ENCODE peak calls at places on chromosomes 11 and 22, in ten cellular contexts. N, K, P, S, X, Y, L, V, H and J are unnamed samples.

GRCh38 chr22:35961480-35961902 is 67.1 kb downstream of the RBFOX2 start:
- DNase-seq in N (no peak), K (no peak), P (peak; percentile 96), S (no peak), X (peak; percentile 57), Y (peak; percentile 68), L (no peak), V (peak; percentile 58), H (no peak), J (no peak)

GRCh38 chr11:35313066-35313765 is 106.1 kb downstream of the SLC1A2 start:
- DNase-seq in N (no peak), K (no peak), P (no peak), S (peak; percentile 54), X (no peak), Y (no peak), L (peak; percentile 58), V (no peak), H (peak; percentile 65), J (no peak)

GRCh38 chr11:79493555-79494171 is 52.8 kb upstream of the TENM4 start:
- DNase-seq in N (peak; percentile 83), K (peak; percentile 47), P (peak; percentile 97), S (peak; percentile 52), X (peak; percentile 89), Y (peak; percentile 70), L (peak; percentile 55), V (peak; percentile 85), H (peak; percentile 94), J (peak; percentile 19)

GRCh38 chr11:6233984-6234313 is 487 bp downstream of the FHIP1B start:
- DNase-seq in N (no peak), K (no peak), P (no peak), S (no peak), X (no peak), Y (peak; percentile 49), L (peak; percentile 8), V (no peak), H (no peak), J (no peak)

GRCh38 chr11:32087602-32088001 is 3.3 kb upstream of the RCN1 start:
- DNase-seq in N (peak; percentile 4), K (no peak), P (no peak), S (no peak), X (no peak), Y (peak; percentile 55), L (peak; percentile 7), V (no peak), H (no peak), J (no peak)

GRCh38 chr11:105610796-105611361 is 1.0 kb downstream of the GRIA4 start:
- DNase-seq in N (no peak), K (no peak), P (no peak), S (no peak), X (no peak), Y (no peak), L (no peak), V (no peak), H (no peak), J (no peak)

GRCh38 chr22:50606126-50606525 is 5.5 kb downstream of the MAPK8IP2 start:
- DNase-seq in N (no peak), K (no peak), P (no peak), S (no peak), X (no peak), Y (no peak), L (no peak), V (no peak), H (no peak), J (no peak)

GRCh38 chr11:26792956-26793355 is 71.1 kb upstream of the SLC5A12 start:
- DNase-seq in N (no peak), K (no peak), P (no peak), S (no peak), X (no peak), Y (no peak), L (no peak), V (no peak), H (no peak), J (no peak)

GRCh38 chr11:117722074-117722473 is 74.9 kb downstream of the DSCAML1 start:
- DNase-seq in N (no peak), K (no peak), P (no peak), S (no peak), X (peak; percentile 23), Y (no peak), L (no peak), V (no peak), H (no peak), J (no peak)

GRCh38 chr11:63931876-63932275 is 6.9 kb upstream of the NAA40 start:
- DNase-seq in N (no peak), K (no peak), P (no peak), S (no peak), X (no peak), Y (no peak), L (no peak), V (no peak), H (no peak), J (no peak)

GRCh38 chr11:116601734-116602636 is 170.8 kb downstream of the BUD13 start:
- DNase-seq in N (no peak), K (no peak), P (no peak), S (no peak), X (no peak), Y (peak; percentile 36), L (no peak), V (no peak), H (no peak), J (no peak)

GRCh38 chr11:114724916-114725524 is 46.7 kb downstream of the NXPE2 start:
- DNase-seq in N (no peak), K (no peak), P (no peak), S (no peak), X (no peak), Y (no peak), L (no peak), V (no peak), H (no peak), J (no peak)

GRCh38 chr22:49239264-49240015 is 588.2 kb downstream of the BRD1 start:
- DNase-seq in N (no peak), K (no peak), P (no peak), S (no peak), X (no peak), Y (no peak), L (no peak), V (no peak), H (no peak), J (no peak)

GRCh38 chr22:49237279-49237678 is 590.4 kb downstream of the BRD1 start:
- DNase-seq in N (no peak), K (no peak), P (no peak), S (no peak), X (no peak), Y (no peak), L (no peak), V (no peak), H (no peak), J (no peak)

GRCh38 chr22:49236541-49237075 is 591.1 kb downstream of the BRD1 start:
- DNase-seq in N (no peak), K (no peak), P (no peak), S (no peak), X (no peak), Y (no peak), L (no peak), V (no peak), H (no peak), J (no peak)

GRCh38 chr22:49238181-49239141 is 589.2 kb downstream of the BRD1 start:
- DNase-seq in N (no peak), K (no peak), P (no peak), S (no peak), X (no peak), Y (no peak), L (no peak), V (no peak), H (no peak), J (no peak)

DNA sequence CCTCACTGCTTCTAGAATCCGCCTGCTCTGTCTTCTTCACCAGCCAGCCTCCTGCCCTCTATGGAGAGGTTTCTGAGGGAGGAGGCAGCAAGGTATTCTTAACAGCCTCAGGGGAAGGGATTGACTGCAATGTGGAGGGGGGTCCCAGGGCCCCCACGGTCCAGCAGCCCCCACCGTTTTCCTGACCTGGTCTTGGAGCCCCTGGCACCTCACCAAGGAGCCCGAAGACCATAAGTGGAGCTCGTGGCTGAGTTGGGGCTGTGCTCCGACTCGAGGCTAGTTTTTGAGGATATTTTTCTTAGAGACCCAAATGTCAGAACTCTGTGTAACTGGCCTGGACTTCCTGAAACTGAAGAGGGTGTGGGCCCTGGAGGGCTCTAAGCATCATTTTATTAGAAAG is 590.0 kb downstream of the BRD1 start:
- DNase-seq in N (no peak), K (no peak), P (no peak), S (no peak), X (no peak), Y (no peak), L (no peak), V (no peak), H (no peak), J (no peak)
- H3K9me2 ChIP-seq in N (no peaks in the 10 kb centered on the region), K (no peaks in the 10 kb centered on the region), P (no peaks in the 10 kb centered on the region), S (no peaks in the 10 kb centered on the region), X (no peaks in the 10 kb centered on the region), Y (no peaks in the 10 kb centered on the region), L (no peaks in the 10 kb centered on the region), V (no peaks in the 10 kb centered on the region), H (no peaks in the 10 kb centered on the region), J (no peaks in the 10 kb centered on the region)

DNA sequence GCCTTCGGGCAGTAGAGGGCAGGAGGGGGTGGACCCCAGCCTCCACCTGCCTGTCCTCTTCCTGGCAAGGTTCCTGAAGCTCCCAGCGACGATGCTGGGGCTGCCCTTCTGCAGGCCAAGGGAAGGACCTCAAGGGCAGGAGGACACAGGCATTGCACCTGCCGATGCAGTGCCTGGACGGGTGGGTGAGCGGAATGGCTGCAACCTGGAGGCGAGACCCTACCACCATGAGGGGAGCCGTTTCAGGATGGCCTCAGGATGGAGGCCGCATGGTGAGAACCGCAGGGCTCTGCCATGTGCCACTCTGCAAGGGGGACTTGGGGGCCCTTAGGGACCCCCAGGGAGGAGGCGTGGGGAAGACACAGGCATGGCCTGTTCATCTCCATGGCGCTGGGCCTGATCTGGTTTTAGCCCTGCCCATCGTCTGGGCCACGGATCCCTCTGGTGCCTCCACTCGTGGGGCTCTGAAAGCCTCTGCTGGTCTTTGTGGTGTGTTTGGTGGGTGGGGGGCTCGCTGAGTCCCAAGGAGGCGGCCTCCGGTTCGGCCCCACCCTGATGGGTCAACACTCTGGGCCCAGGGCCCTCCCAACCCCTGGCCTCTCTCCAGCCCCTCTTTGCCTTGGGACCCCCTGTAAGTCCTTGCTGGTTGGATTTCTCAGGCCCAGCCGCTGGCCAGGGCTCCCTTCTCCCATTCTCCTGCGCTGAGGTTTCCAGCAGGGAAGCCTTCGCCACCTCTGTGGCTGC is 1.3 kb upstream of the LSP1 start:
- DNase-seq in N (no peak), K (no peak), P (no peak), S (peak; percentile 8), X (no peak), Y (no peak), L (no peak), V (no peak), H (no peak), J (no peak)
- H3K9me2 ChIP-seq in N (no peaks in the 10 kb centered on the region), K (no peaks in the 10 kb centered on the region), P (no peaks in the 10 kb centered on the region), S (no peaks in the 10 kb centered on the region), X (no peaks in the 10 kb centered on the region), Y (no peaks in the 10 kb centered on the region), L (no peaks in the 10 kb centered on the region), V (no peaks in the 10 kb centered on the region), H (no peaks in the 10 kb centered on the region), J (no peaks in the 10 kb centered on the region)

GRCh38 chr22:41351011-41351410 is 30.7 kb upstream of the TEF start:
- DNase-seq in N (no peak), K (no peak), P (no peak), S (no peak), X (no peak), Y (no peak), L (no peak), V (no peak), H (no peak), J (no peak)
- H3K9me2 ChIP-seq in N (no peaks in the 10 kb centered on the region), K (no peaks in the 10 kb centered on the region), P (no peaks in the 10 kb centered on the region), S (no peaks in the 10 kb centered on the region), X (no peaks in the 10 kb centered on the region), Y (no peaks in the 10 kb centered on the region), L (no peaks in the 10 kb centered on the region), V (no peaks in the 10 kb centered on the region), H (no peaks in the 10 kb centered on the region), J (no peaks in the 10 kb centered on the region)

GRCh38 chr11:101509911-101510310 is 73.9 kb downstream of the TRPC6 start:
- DNase-seq in N (no peak), K (no peak), P (no peak), S (no peak), X (peak; percentile 34), Y (no peak), L (no peak), V (no peak), H (no peak), J (no peak)
- H3K9me2 ChIP-seq in N (no peaks in the 10 kb centered on the region), K (no peaks in the 10 kb centered on the region), P (no peaks in the 10 kb centered on the region), S (no peaks in the 10 kb centered on the region), X (no peaks in the 10 kb centered on the region), Y (no peaks in the 10 kb centered on the region), L (no peaks in the 10 kb centered on the region), V (no peaks in the 10 kb centered on the region), H (no peaks in the 10 kb centered on the region), J (no peaks in the 10 kb centered on the region)